ENCODE peak calls at places on chromosomes 5 and 9, in nine cellular contexts. E, I, Q, W, M, Y, A, N and O are unnamed samples.

GRCh38 chr9:16664211-16664610 is 206.3 kb downstream of the BNC2 start:
- DNase-seq in E (no peak), I (no peak), Q (no peak), W (no peak), M (no peak), Y (no peak), A (no peak), N (no peak), O (no peak)

GRCh38 chr9:83382421-83382820 is 155.8 kb downstream of the FRMD3 start:
- DNase-seq in E (no peak), I (no peak), Q (no peak), W (peak; percentile 41), M (no peak), Y (no peak), A (no peak), N (no peak), O (no peak)

GRCh38 chr5:38448553-38449350 is 107.7 kb downstream of the LIFR start:
- DNase-seq in E (no peak), I (no peak), Q (no peak), W (no peak), M (no peak), Y (no peak), A (peak; percentile 30), N (no peak), O (no peak)

GRCh38 chr5:36442796-36443195 is 141.1 kb upstream of the RANBP3L start:
- DNase-seq in E (no peak), I (no peak), Q (no peak), W (peak; percentile 82), M (peak; percentile 26), Y (no peak), A (no peak), N (peak; percentile 20), O (no peak)

GRCh38 chr5:4544049-4544675 is 596.0 kb upstream of the ADAMTS16 start:
- DNase-seq in E (no peak), I (no peak), Q (peak; percentile 58), W (no peak), M (no peak), Y (no peak), A (no peak), N (no peak), O (no peak)

GRCh38 chr5:167894631-167895472 is 396.6 kb upstream of the WWC1 start:
- DNase-seq in E (no peak), I (no peak), Q (no peak), W (no peak), M (no peak), Y (no peak), A (no peak), N (no peak), O (no peak)

GRCh38 chr5:177472460-177473441 is 683 bp downstream of the DBN1 start:
- DNase-seq in E (peak; percentile 39), I (peak; percentile 61), Q (peak; percentile 84), W (no peak), M (peak; percentile 59), Y (peak; percentile 48), A (no peak), N (peak; percentile 48), O (no peak)

GRCh38 chr9:7051711-7052110 is 293.9 kb downstream of the KDM4C start:
- DNase-seq in E (no peak), I (no peak), Q (no peak), W (no peak), M (no peak), Y (no peak), A (no peak), N (no peak), O (no peak)

GRCh38 chr5:759111-759741 is 25.3 kb downstream of the ZDHHC11B start:
- DNase-seq in E (peak; percentile 59), I (peak; percentile 59), Q (peak; percentile 43), W (no peak), M (peak; percentile 83), Y (no peak), A (no peak), N (no peak), O (no peak)

GRCh38 chr5:159441441-159441840 is 111.2 kb upstream of the IL12B start:
- DNase-seq in E (no peak), I (no peak), Q (peak; percentile 56), W (peak; percentile 29), M (no peak), Y (no peak), A (no peak), N (peak; percentile 61), O (peak; percentile 15)

GRCh38 chr9:70367305-70367930 is 47.0 kb downstream of the KLF9 start:
- DNase-seq in E (no peak), I (no peak), Q (no peak), W (no peak), M (no peak), Y (no peak), A (no peak), N (no peak), O (no peak)

GRCh38 chr9:755454-756381 is 85.8 kb upstream of the DMRT1 start:
- DNase-seq in E (no peak), I (no peak), Q (no peak), W (peak; percentile 98), M (no peak), Y (no peak), A (no peak), N (no peak), O (peak; percentile 40)

GRCh38 chr5:10987881-10988504 is 227.0 kb upstream of the DAP start:
- DNase-seq in E (peak; percentile 41), I (peak; percentile 58), Q (peak; percentile 84), W (peak; percentile 52), M (peak; percentile 39), Y (peak; percentile 40), A (peak; percentile 31), N (peak; percentile 60), O (peak; percentile 42)

GRCh38 chr5:168877132-168877895 is 298.1 kb upstream of the PANK3 start:
- DNase-seq in E (no peak), I (no peak), Q (peak; percentile 57), W (no peak), M (peak; percentile 50), Y (no peak), A (no peak), N (no peak), O (no peak)

GRCh38 chr9:137453643-137454081 is 5.5 kb downstream of the NSMF start:
- DNase-seq in E (peak; percentile 40), I (peak; percentile 48), Q (peak; percentile 97), W (no peak), M (peak; percentile 24), Y (no peak), A (peak; percentile 22), N (peak; percentile 48), O (no peak)

GRCh38 chr5:39717186-39717897 is 292.6 kb upstream of the DAB2 start:
- DNase-seq in E (no peak), I (no peak), Q (no peak), W (no peak), M (no peak), Y (no peak), A (no peak), N (no peak), O (no peak)

GRCh38 chr5:114223866-114224265 is 138.0 kb upstream of the KCNN2 start:
- DNase-seq in E (no peak), I (no peak), Q (peak; percentile 19), W (peak; percentile 47), M (peak; percentile 17), Y (no peak), A (no peak), N (peak; percentile 48), O (peak; percentile 22)

GRCh38 chr5:154190652-154191304 is at the start of gene GALNT10:
- DNase-seq in E (peak; percentile 68), I (peak; percentile 60), Q (peak; percentile 91), W (no peak), M (peak; percentile 34), Y (no peak), A (peak; percentile 81), N (peak; percentile 84), O (peak; percentile 21)

GRCh38 chr5:177546262-177546741 is 8.1 kb downstream of the FAM193B start:
- DNase-seq in E (no peak), I (no peak), Q (no peak), W (peak; percentile 98), M (no peak), Y (no peak), A (peak; percentile 63), N (no peak), O (no peak)